ENCODE peak calls at places on chromosome 5, in seven cellular contexts. H is SJSA1; R is fibroblast of gingiva; K is stimulated activated CD4-positive, alpha-beta T cell treated with anti-CD3 and anti-CD28 coated beads, Interleukin-4, amount 100 ng/mL, for 4 hours; T is epithelial cell of prostate; C is M059J; Z is B cell. M is an unnamed sample.

GRCh38 chr5:146055432-146055831 is 49.9 kb downstream of the PLAC8L1 start:
- DNase-seq in H (no peak), R (no peak), K (no peak), T (no peak), C (no peak), Z (no peak), M (no peak)

GRCh38 chr5:14685757-14686156 is 21.2 kb downstream of the OTULIN start:
- DNase-seq in H (no peak), R (peak; percentile 53), K (peak; percentile 49), T (no peak), C (peak; percentile 59), Z (peak; percentile 70), M (no peak)

GRCh38 chr5:78908173-78908901 is 76.8 kb downstream of the ARSB start:
- DNase-seq in H (peak; percentile 89), R (peak; percentile 65), K (no peak), T (no peak), C (peak; percentile 76), Z (no peak), M (no peak)

GRCh38 chr5:172007795-172008465 is 1.5 kb upstream of the FBXW11 start:
- DNase-seq in H (peak; percentile 35), R (no peak), K (no peak), T (no peak), C (peak; percentile 85), Z (no peak), M (no peak)

GRCh38 chr5:131353991-131354390 is 90.1 kb downstream of the CDC42SE2 start:
- DNase-seq in H (no peak), R (no peak), K (no peak), T (no peak), C (no peak), Z (no peak), M (no peak)

GRCh38 chr5:65854931-65855330 is 71.4 kb upstream of the ERBIN start:
- DNase-seq in H (no peak), R (peak; percentile 50), K (no peak), T (no peak), C (no peak), Z (no peak), M (no peak)

GRCh38 chr5:123537845-123538244 is 25.9 kb downstream of the CSNK1G3 start:
- DNase-seq in H (no peak), R (no peak), K (no peak), T (no peak), C (no peak), Z (no peak), M (no peak)

GRCh38 chr5:39714036-39714698 is 289.4 kb upstream of the DAB2 start:
- DNase-seq in H (peak; percentile 50), R (peak; percentile 48), K (peak; percentile 9), T (peak; percentile 31), C (peak; percentile 79), Z (no peak), M (no peak)

GRCh38 chr5:150112211-150113046 is 26.1 kb upstream of the CSF1R start:
- DNase-seq in H (peak; percentile 95), R (peak; percentile 83), K (no peak), T (no peak), C (peak; percentile 99), Z (no peak), M (no peak)

M was measured in left lobe of liver.